ENCODE peak calls at places on chromosomes 12 and 14, in ten cellular contexts. T is H1, K is tibial artery, Z is RWPE1, J is type B pancreatic cell, G is vagina, P is heart right ventricle, F is astrocyte of the spinal cord, B is mammary epithelial cell, S is fibroblast of mammary gland. Y is an unnamed sample.

GRCh38 chr12:4648099-4648498 is 752 bp downstream of the AKAP3 start:
- DNase-seq in B (peak), S (peak), K (no peak), P (no peak), Z (no peak), J (no peak), F (no peak), G (no peak), T (no peak), Y (no peak)

GRCh38 chr14:101604935-101605767 is 43.9 kb downstream of the DIO3 start:
- DNase-seq in J (no peak), S (no peak), K (no peak), G (peak), P (no peak), F (no peak), B (no peak), Z (no peak), T (no peak), Y (no peak)

GRCh38 chr14:50060871-50061663 is 55.3 kb downstream of the VCPKMT start:
- DNase-seq in T (no peak), B (peak), S (peak), G (no peak), J (no peak), F (peak), Z (peak), P (peak), K (peak), Y (peak)

GRCh38 chr14:31090872-31091764 is 64.9 kb upstream of the STRN3 start:
- DNase-seq in B (peak), G (peak), P (peak), Z (peak), S (peak), J (no peak), F (peak), K (peak), T (no peak), Y (no peak)

GRCh38 chr12:106712768-106713167 is 61.7 kb upstream of the RIC8B start:
- DNase-seq in J (no peak), G (no peak), S (no peak), F (no peak), Z (no peak), P (no peak), T (no peak), K (no peak), B (no peak), Y (no peak)

GRCh38 chr14:59190372-59190771 is 1.9 kb downstream of the DAAM1 start:
- DNase-seq in B (no peak), K (no peak), T (no peak), S (peak), J (no peak), Z (no peak), G (no peak), P (peak), F (no peak), Y (no peak)

GRCh38 chr12:28550757-28551381 is 360.6 kb downstream of the CCDC91 start:
- DNase-seq in J (no peak), G (no peak), K (no peak), P (no peak), T (no peak), B (peak), Z (peak), F (peak), S (peak), Y (no peak)

GRCh38 chr12:21001778-21002177 is 129.2 kb upstream of the SLCO1B1 start:
- DNase-seq in K (no peak), F (no peak), T (no peak), J (no peak), G (no peak), B (no peak), Z (no peak), S (no peak), P (no peak), Y (no peak)

GRCh38 chr12:28425531-28425930 is 235.3 kb downstream of the CCDC91 start:
- DNase-seq in K (no peak), F (no peak), Z (no peak), T (no peak), J (no peak), P (no peak), B (no peak), G (no peak), S (no peak), Y (no peak)

GRCh38 chr12:40325349-40325960 is 100.7 kb downstream of the LRRK2 start:
- DNase-seq in F (peak), P (no peak), S (peak), K (no peak), G (no peak), J (no peak), Z (peak), B (peak), T (no peak), Y (no peak)

GRCh38 chr12:4202918-4203317 is 70.6 kb upstream of the CCND2 start:
- DNase-seq in K (no peak), B (no peak), G (no peak), J (peak), F (no peak), T (no peak), S (no peak), Z (no peak), P (no peak), Y (no peak)

GRCh38 chr14:98926151-98926550 is 345.8 kb downstream of the BCL11B start:
- DNase-seq in J (no peak), T (no peak), S (no peak), B (no peak), K (peak), G (no peak), P (no peak), Z (no peak), F (no peak), Y (no peak)

GRCh38 chr14:81311816-81312215 is 88.3 kb downstream of the STON2 start:
- DNase-seq in P (no peak), J (no peak), G (no peak), Z (peak), S (peak), F (no peak), K (no peak), T (no peak), B (peak), Y (no peak)

GRCh38 chr14:20631821-20632389 is 9.6 kb downstream of the OR6S1 start:
- DNase-seq in Z (no peak), J (no peak), B (peak), G (no peak), F (peak), K (peak), S (peak), T (peak), P (peak), Y (peak)

GRCh38 chr12:49019435-49020317 is 1.1 kb upstream of the PRKAG1 start:
- DNase-seq in B (no peak), P (no peak), T (peak), S (peak), K (no peak), G (no peak), F (peak), Z (peak), J (no peak), Y (no peak)

GRCh38 chr12:96108321-96108720 is 72.9 kb upstream of the LTA4H start:
- DNase-seq in B (no peak), Z (no peak), J (no peak), K (peak), T (no peak), S (no peak), P (peak), G (no peak), F (peak), Y (no peak)

GRCh38 chr14:95256011-95256775 is 63.5 kb downstream of the CLMN start:
- DNase-seq in K (no peak), F (no peak), J (peak), S (no peak), B (no peak), T (no peak), P (no peak), Z (no peak), G (no peak), Y (no peak)

GRCh38 chr12:73383584-73384229 is 1111.5 kb downstream of the TRHDE start:
- DNase-seq in S (no peak), P (no peak), Z (no peak), F (no peak), T (no peak), G (no peak), J (no peak), K (no peak), B (no peak), Y (no peak)

GRCh38 chr14:24372701-24373416 is 4.9 kb downstream of the NFATC4 start:
- DNase-seq in S (peak), J (no peak), B (no peak), Z (no peak), F (no peak), P (peak), G (no peak), K (no peak), T (no peak), Y (no peak)

GRCh38 chr12:50635356-50635755 is 128.5 kb upstream of the ATF1 start:
- DNase-seq in J (no peak), K (no peak), Z (no peak), T (no peak), S (no peak), F (no peak), G (no peak), B (no peak), P (no peak), Y (no peak)

GRCh38 chr12:1115471-1116242 is 124.6 kb downstream of the ERC1 start:
- DNase-seq in S (peak), P (no peak), K (no peak), F (peak), Z (peak), J (no peak), T (no peak), G (no peak), B (peak), Y (no peak)

GRCh38 chr12:19203539-19204506 is 74.3 kb downstream of the PLEKHA5 start:
- DNase-seq in B (no peak), F (no peak), P (no peak), J (no peak), G (no peak), K (no peak), Z (no peak), S (no peak), T (no peak), Y (no peak)

GRCh38 chr14:51575225-51576111 is 76.2 kb upstream of the FRMD6 start:
- DNase-seq in J (no peak), Z (no peak), G (no peak), T (no peak), K (no peak), S (peak), F (no peak), B (peak), P (peak), Y (no peak)

GRCh38 chr14:51576899-51577298 is 74.8 kb upstream of the FRMD6 start:
- DNase-seq in T (no peak), P (no peak), Z (no peak), G (no peak), J (no peak), F (no peak), S (peak), K (no peak), B (peak), Y (no peak)

GRCh38 chr14:51574009-51574408 is 77.7 kb upstream of the FRMD6 start:
- DNase-seq in T (no peak), J (no peak), B (no peak), P (no peak), Z (no peak), G (no peak), S (no peak), F (no peak), K (no peak), Y (no peak)

GRCh38 chr14:51573607-51574006 is 78.1 kb upstream of the FRMD6 start:
- DNase-seq in J (no peak), T (no peak), K (no peak), G (no peak), P (no peak), B (no peak), Z (no peak), S (no peak), F (no peak), Y (no peak)

GRCh38 chr14:51576112-51576420 is 75.6 kb upstream of the FRMD6 start:
- DNase-seq in K (no peak), G (no peak), F (peak), B (no peak), J (no peak), P (no peak), S (peak), Z (no peak), T (no peak), Y (no peak)
- TF ChIP-seq CTCF in K (no peak), G (no peak), F (no peak), B (no peak), J (no peak), P (no peak), S (no peak), Z (no peak), T (no peak), Y (no peak)

GRCh38 chr12:113634982-113635381 is 163.3 kb upstream of the LHX5 start:
- DNase-seq in F (no peak), K (no peak), J (no peak), T (no peak), Z (no peak), B (no peak), S (no peak), G (no peak), P (no peak), Y (no peak)
- TF ChIP-seq CTCF in F (no peak), K (no peak), J (no peak), T (no peak), Z (no peak), B (no peak), S (no peak), G (no peak), P (no peak), Y (no peak)

GRCh38 chr12:31298510-31298904 is 27.4 kb downstream of the SINHCAF start:
- DNase-seq in J (no peak), S (no peak), G (no peak), T (no peak), K (no peak), F (no peak), B (no peak), Z (no peak), P (no peak), Y (no peak)
- TF ChIP-seq CTCF in J (no peak), S (no peak), G (no peak), T (no peak), K (no peak), F (no peak), B (no peak), Z (no peak), P (no peak), Y (no peak)

GRCh38 chr14:35965425-35965824 is 139.3 kb downstream of the BRMS1L start:
- DNase-seq in P (no peak), J (no peak), F (no peak), Z (no peak), K (no peak), T (no peak), S (no peak), B (no peak), G (no peak), Y (no peak)

GRCh38 chr14:35959835-35960234 is 133.7 kb downstream of the BRMS1L start:
- DNase-seq in G (no peak), F (no peak), K (no peak), Z (no peak), J (no peak), S (no peak), P (no peak), B (no peak), T (no peak), Y (no peak)

GRCh38 chr14:35964736-35965135 is 138.6 kb downstream of the BRMS1L start:
- DNase-seq in F (no peak), K (no peak), G (no peak), S (no peak), B (no peak), J (no peak), T (no peak), Z (no peak), P (no peak), Y (no peak)

GRCh38 chr14:35961697-35962274 is 135.6 kb downstream of the BRMS1L start:
- DNase-seq in G (no peak), F (no peak), J (no peak), B (no peak), T (no peak), S (no peak), Z (no peak), K (no peak), P (no peak), Y (no peak)

GRCh38 chr14:35963209-35963608 is 137.1 kb downstream of the BRMS1L start:
- DNase-seq in T (no peak), K (no peak), J (no peak), S (peak), G (no peak), P (no peak), Z (no peak), B (no peak), F (no peak), Y (no peak)
- TF ChIP-seq CTCF in T (no peak), K (no peak), J (peak), S (peak), G (no peak), P (no peak), Z (no peak), B (peak), F (no peak), Y (no peak)